ENCODE peak calls at places on chromosomes 13 and 19, in nine cellular contexts. E, S, G, Z, U, M, A, Y and O are unnamed samples.

GRCh38 chr19:6250024-6250605 is 29.7 kb downstream of the MLLT1 start:
- DNase-seq in E (peak; percentile 19), S (no peak), G (no peak), Z (no peak), U (no peak), M (no peak), A (no peak), Y (no peak), O (no peak)

GRCh38 chr13:111460548-111461444 is 140.4 kb downstream of the TEX29 start:
- DNase-seq in E (peak; percentile 70), S (peak; percentile 70), G (no peak), Z (no peak), U (no peak), M (no peak), A (peak; percentile 73), Y (peak; percentile 66), O (peak; percentile 40)

GRCh38 chr13:111518161-111518791 is 197.8 kb downstream of the TEX29 start:
- DNase-seq in E (no peak), S (peak; percentile 58), G (no peak), Z (no peak), U (no peak), M (no peak), A (no peak), Y (no peak), O (no peak)

GRCh38 chr13:69935043-69935442 is 172.6 kb upstream of the ATXN8OS start:
- DNase-seq in E (no peak), S (no peak), G (no peak), Z (no peak), U (no peak), M (no peak), A (no peak), Y (no peak), O (peak; percentile 74)

GRCh38 chr19:40264314-40265054 is 20.7 kb downstream of the AKT2 start:
- DNase-seq in E (no peak), S (no peak), G (no peak), Z (no peak), U (no peak), M (no peak), A (no peak), Y (no peak), O (no peak)

GRCh38 chr19:43316591-43317319 is 36.7 kb upstream of the CD177 start:
- DNase-seq in E (peak; percentile 9), S (no peak), G (no peak), Z (no peak), U (peak; percentile 20), M (no peak), A (no peak), Y (no peak), O (peak; percentile 75)

GRCh38 chr13:35014606-35015005 is 72.5 kb downstream of the NBEA start:
- DNase-seq in E (no peak), S (no peak), G (no peak), Z (no peak), U (no peak), M (peak; percentile 1), A (no peak), Y (no peak), O (no peak)

GRCh38 chr19:1864480-1865171 is 1.2 kb upstream of the KLF16 start:
- DNase-seq in E (peak; percentile 48), S (no peak), G (no peak), Z (peak; percentile 75), U (peak; percentile 79), M (peak; percentile 87), A (no peak), Y (peak; percentile 79), O (peak; percentile 77)

DNA sequence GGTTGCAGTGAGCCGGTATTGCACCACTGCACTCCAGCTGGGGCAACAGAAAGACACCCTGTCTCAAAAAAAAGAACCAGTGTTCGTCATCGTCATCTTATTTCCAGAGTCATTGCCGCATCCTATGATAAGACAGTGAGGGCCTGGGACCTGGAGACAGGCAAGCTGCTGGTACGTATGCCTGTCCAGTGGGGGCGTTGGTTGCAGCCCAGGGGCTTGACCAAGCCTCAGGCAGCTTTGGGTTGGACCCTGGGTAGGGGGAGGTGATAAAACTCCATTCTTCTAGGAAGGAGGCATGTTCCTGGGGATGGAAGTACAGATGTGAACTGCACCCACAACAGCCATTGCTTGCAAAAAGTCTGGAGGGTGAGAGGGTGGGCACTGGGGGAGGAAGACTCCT is 15.6 kb downstream of the WDR88 start:
- DNase-seq in E (no peak), S (no peak), G (no peak), Z (no peak), U (no peak), M (no peak), A (no peak), Y (no peak), O (no peak)
- TF ChIP-seq CTCF in E (no peak), S (no peak), G (no peak), Z (no peak), U (no peak), M (no peak), A (no peak), Y (no peak), O (no peak)

GRCh38 chr19:15113245-15114152 is 6.3 kb downstream of the SYDE1 start:
- DNase-seq in E (no peak), S (no peak), G (no peak), Z (no peak), U (no peak), M (no peak), A (no peak), Y (no peak), O (no peak)

GRCh38 chr19:15110418-15110815 is 3.2 kb downstream of the SYDE1 start:
- DNase-seq in E (no peak), S (no peak), G (no peak), Z (no peak), U (no peak), M (no peak), A (no peak), Y (no peak), O (no peak)

GRCh38 chr19:15114153-15114540 is 6.9 kb downstream of the SYDE1 start:
- DNase-seq in E (peak; percentile 55), S (no peak), G (no peak), Z (no peak), U (peak; percentile 66), M (no peak), A (no peak), Y (no peak), O (peak; percentile 36)

GRCh38 chr19:15111758-15112157 is 4.6 kb downstream of the SYDE1 start:
- DNase-seq in E (no peak), S (no peak), G (no peak), Z (no peak), U (no peak), M (no peak), A (no peak), Y (no peak), O (no peak)

GRCh38 chr19:15112385-15112784 is 5.2 kb downstream of the SYDE1 start:
- DNase-seq in E (no peak), S (no peak), G (no peak), Z (no peak), U (no peak), M (no peak), A (no peak), Y (no peak), O (peak; percentile 42)
- TF ChIP-seq CTCF in E (no peak), S (no peak), G (no peak), Z (no peak), U (no peak), M (peak; percentile 15), A (no peak), Y (no peak), O (no peak)

GRCh38 chr19:18419195-18419698 is at the start of gene SSBP4:
- DNase-seq in E (peak; percentile 78), S (no peak), G (no peak), Z (peak; percentile 73), U (peak; percentile 68), M (peak; percentile 84), A (peak; percentile 63), Y (peak; percentile 83), O (peak; percentile 80)
- TF ChIP-seq CTCF in E (no peak), S (peak; percentile 67), G (no peak), Z (peak; percentile 63), U (no peak), M (no peak), A (peak; percentile 40), Y (no peak), O (peak; percentile 51)

GRCh38 chr19:16604615-16605014 is 23.4 kb downstream of the MED26 start:
- DNase-seq in E (no peak), S (no peak), G (no peak), Z (no peak), U (no peak), M (no peak), A (no peak), Y (no peak), O (no peak)
- TF ChIP-seq CTCF in E (no peak), S (no peak), G (no peak), Z (no peak), U (no peak), M (no peak), A (no peak), Y (no peak), O (no peak)